ENCODE peak calls at places on chromosomes 11 and 22, in ten cellular contexts. A, Z, U, X, F, D, V, Y, L and H are unnamed samples.
A peak's percentile ranks its signal among the peaks of the same experiment; 100 is the strongest.

GRCh38 chr11:85115798-85116197 is 511.3 kb downstream of the DLG2 start:
- DNase-seq in A (no peak), Z (no peak), U (no peak), X (no peak), F (no peak), D (no peak), V (no peak), Y (peak; percentile 1), L (no peak), H (no peak)

GRCh38 chr11:129331217-129331616 is 44.4 kb upstream of the BARX2 start:
- DNase-seq in A (peak; percentile 39), Z (no peak), U (peak; percentile 56), X (no peak), F (no peak), D (no peak), V (no peak), Y (peak; percentile 23), L (no peak), H (no peak)

GRCh38 chr11:10304495-10305261 is at the start of gene ADM:
- DNase-seq in A (peak; percentile 96), Z (peak; percentile 94), U (peak; percentile 89), X (no peak), F (peak; percentile 26), D (peak; percentile 28), V (peak; percentile 70), Y (peak; percentile 96), L (peak; percentile 86), H (no peak)

GRCh38 chr22:44449061-44449682 is 48.9 kb downstream of the RTL6 start:
- DNase-seq in A (peak; percentile 86), Z (peak; percentile 85), U (peak; percentile 94), X (no peak), F (no peak), D (no peak), V (no peak), Y (peak; percentile 96), L (no peak), H (no peak)

GRCh38 chr11:128536521-128536920 is 50.8 kb downstream of the ETS1 start:
- DNase-seq in A (no peak), Z (no peak), U (no peak), X (no peak), F (no peak), D (no peak), V (no peak), Y (no peak), L (no peak), H (no peak)

GRCh38 chr22:39545310-39546063 is 12.9 kb upstream of the RPS19BP1 start:
- DNase-seq in A (peak; percentile 36), Z (peak; percentile 38), U (peak; percentile 31), X (no peak), F (no peak), D (no peak), V (no peak), Y (peak; percentile 25), L (no peak), H (no peak)

GRCh38 chr11:134173296-134173695 is 50.5 kb downstream of the NCAPD3 start:
- DNase-seq in A (no peak), Z (no peak), U (no peak), X (no peak), F (no peak), D (no peak), V (no peak), Y (no peak), L (no peak), H (no peak)

GRCh38 chr22:47879346-47879745 is 1116.9 kb downstream of the TBC1D22A start:
- DNase-seq in A (no peak), Z (no peak), U (no peak), X (no peak), F (no peak), D (no peak), V (no peak), Y (no peak), L (no peak), H (no peak)

GRCh38 chr11:1310772-1311468 is 1.5 kb upstream of the TOLLIP start:
- DNase-seq in A (no peak), Z (no peak), U (no peak), X (no peak), F (no peak), D (no peak), V (no peak), Y (no peak), L (no peak), H (peak; percentile 31)

GRCh38 chr11:94473177-94473799 is 20.4 kb downstream of the MRE11 start:
- DNase-seq in A (peak; percentile 51), Z (no peak), U (no peak), X (no peak), F (no peak), D (no peak), V (no peak), Y (peak; percentile 18), L (no peak), H (no peak)

GRCh38 chr22:44892243-44892642 is 117.6 kb downstream of the PHF21B start:
- DNase-seq in A (no peak), Z (no peak), U (no peak), X (no peak), F (no peak), D (no peak), V (no peak), Y (no peak), L (no peak), H (no peak)

GRCh38 chr11:134453441-134453840 is 41.4 kb upstream of the B3GAT1 start:
- DNase-seq in A (no peak), Z (no peak), U (no peak), X (no peak), F (no peak), D (no peak), V (peak; percentile 31), Y (no peak), L (no peak), H (no peak)

GRCh38 chr11:65546217-65546958 is 11.8 kb downstream of the LTBP3 start:
- DNase-seq in A (no peak), Z (no peak), U (no peak), X (peak; percentile 99), F (peak; percentile 83), D (peak; percentile 99), V (peak; percentile 51), Y (no peak), L (no peak), H (peak; percentile 92)

GRCh38 chr22:46545041-46545796 is 7.8 kb upstream of the CELSR1 start:
- DNase-seq in A (no peak), Z (no peak), U (peak; percentile 17), X (no peak), F (no peak), D (no peak), V (no peak), Y (peak; percentile 60), L (no peak), H (no peak)

GRCh38 chr22:50530280-50530856 is 556 bp upstream of the TYMP start:
- DNase-seq in A (peak; percentile 58), Z (peak; percentile 64), U (peak; percentile 81), X (peak; percentile 59), F (no peak), D (peak; percentile 45), V (peak; percentile 56), Y (peak; percentile 81), L (no peak), H (no peak)